ENCODE peak calls at places on chromosomes 11 and 22, in five cellular contexts. P is fibroblast of lung, S is ovary, E is mesendoderm, C is lower lobe of right lung. Q is an unnamed sample. For H3K36me3 and H3K27me3, the result is how much of the 10 kb centered on the place peaks cover.

GRCh38 chr11:38680746-38681145 is 2082.7 kb upstream of the RAG2 start:
- DNase-seq in P (no peak), E (no peak), S (no peak), C (no peak), Q (no peak)

GRCh38 chr11:24622262-24622661 is 125.4 kb downstream of the LUZP2 start:
- DNase-seq in P (no peak), C (no peak), S (no peak), E (peak), Q (no peak)

GRCh38 chr11:93921695-93922468 is 71.5 kb upstream of the VSTM5 start:
- DNase-seq in C (no peak), S (no peak), P (peak), E (peak), Q (peak)

GRCh38 chr11:110174645-110175310 is 81.6 kb downstream of the ZC3H12C start:
- DNase-seq in S (no peak), P (peak), E (no peak), C (no peak), Q (no peak)

GRCh38 chr22:45645526-45646414 is 25.9 kb upstream of the ATXN10 start:
- DNase-seq in E (peak), P (no peak), C (peak), S (peak), Q (peak)

GRCh38 chr22:22884010-22884887 is 3.4 kb upstream of the IGLL5 start:
- DNase-seq in E (peak), P (peak), S (no peak), C (no peak), Q (peak)

GRCh38 chr11:106998126-106998525 is 20.1 kb downstream of the GUCY1A2 start:
- DNase-seq in S (no peak), E (peak), P (peak), C (no peak), Q (no peak)

GRCh38 chr11:79413258-79413657 is 27.6 kb downstream of the TENM4 start:
- DNase-seq in E (peak), S (peak), C (no peak), P (peak), Q (peak)

GRCh38 chr11:128260398-128260797 is 327.0 kb downstream of the ETS1 start:
- DNase-seq in P (no peak), C (no peak), E (no peak), S (no peak), Q (no peak)

GRCh38 chr11:30914143-30914762 is 328.1 kb upstream of the MPPED2 start:
- DNase-seq in C (peak), P (peak), S (peak), E (peak), Q (peak)

GRCh38 chr22:35330258-35330861 is 30.7 kb downstream of the TOM1 start:
- DNase-seq in S (peak), E (no peak), C (peak), P (peak), Q (no peak)

GRCh38 chr11:126140932-126141291 is 70.5 kb downstream of the RPUSD4 start:
- DNase-seq in P (peak), C (no peak), S (peak), E (no peak), Q (no peak)

GRCh38 chr11:75380245-75380644 is 19.1 kb upstream of the RPS3 start:
- DNase-seq in E (no peak), C (no peak), P (no peak), S (no peak), Q (no peak)

GRCh38 chr11:4060182-4060923 is 34.2 kb upstream of the RRM1 start:
- DNase-seq in P (no peak), C (no peak), S (no peak), E (no peak), Q (no peak)

GRCh38 chr11:77821349-77821851 is 456 bp downstream of the AAMDC start:
- DNase-seq in S (peak), C (no peak), E (no peak), P (peak), Q (peak)

GRCh38 chr11:64859542-64860414 is 15.3 kb upstream of the CDC42BPG start:
- DNase-seq in C (no peak), E (no peak), S (no peak), P (no peak), Q (no peak)

GRCh38 chr22:42816339-42816738 is 40.7 kb downstream of the ARFGAP3 start:
- DNase-seq in C (no peak), E (no peak), S (no peak), P (no peak), Q (no peak)

GRCh38 chr11:74681686-74682651 is 49.3 kb downstream of the CHRDL2 start:
- DNase-seq in C (no peak), S (peak), E (no peak), P (no peak), Q (no peak)

GRCh38 chr11:21798216-21798615 is 394.7 kb upstream of the ANO5 start:
- DNase-seq in E (no peak), S (no peak), P (no peak), C (no peak), Q (no peak)

GRCh38 chr11:33802414-33802950 is 28.2 kb upstream of the FBXO3 start:
- DNase-seq in C (no peak), E (peak), P (peak), S (peak), Q (peak)

GRCh38 chr11:9753031-9753430 is 89.2 kb downstream of the SWAP70 start:
- DNase-seq in P (peak), S (no peak), C (no peak), E (no peak), Q (no peak)

GRCh38 chr11:64165482-64165841 is 451 bp downstream of the MACROD1 start:
- DNase-seq in P (no peak), C (no peak), S (peak), E (no peak), Q (peak)

GRCh38 chr11:11476971-11477645 is 124.1 kb upstream of the CSNK2A3 start:
- DNase-seq in S (no peak), P (no peak), E (no peak), C (no peak), Q (no peak)

GRCh38 chr11:44611088-44611487 is 45.6 kb downstream of the CD82 start:
- DNase-seq in C (no peak), S (no peak), P (no peak), E (peak), Q (no peak)

GRCh38 chr11:9855579-9856260 is 191.8 kb downstream of the SWAP70 start:
- DNase-seq in P (peak), C (no peak), E (no peak), S (no peak), Q (no peak)

GRCh38 chr11:103633037-103633788 is 403.2 kb upstream of the DDI1 start:
- DNase-seq in P (peak), S (no peak), C (no peak), E (peak), Q (peak)

GRCh38 chr11:131692961-131693360 is 322.5 kb downstream of the NTM start:
- DNase-seq in E (no peak), C (no peak), S (no peak), P (no peak), Q (no peak)

GRCh38 chr11:16299390-16299789 is 57.0 kb downstream of the SOX6 start:
- DNase-seq in C (no peak), E (no peak), P (no peak), S (no peak), Q (no peak)

GRCh38 chr22:44364750-44365118 is 52.0 kb upstream of the SHISAL1 start:
- DNase-seq in P (no peak), S (peak), C (peak), E (no peak), Q (peak)

GRCh38 chr11:112049777-112050176 is 24.0 kb downstream of the PIH1D2 start:
- DNase-seq in E (no peak), C (no peak), P (no peak), S (no peak), Q (no peak)

GRCh38 chr22:45579306-45579705 is 76.6 kb downstream of the FBLN1 start:
- DNase-seq in P (no peak), C (no peak), E (no peak), S (no peak), Q (peak)

DNA sequence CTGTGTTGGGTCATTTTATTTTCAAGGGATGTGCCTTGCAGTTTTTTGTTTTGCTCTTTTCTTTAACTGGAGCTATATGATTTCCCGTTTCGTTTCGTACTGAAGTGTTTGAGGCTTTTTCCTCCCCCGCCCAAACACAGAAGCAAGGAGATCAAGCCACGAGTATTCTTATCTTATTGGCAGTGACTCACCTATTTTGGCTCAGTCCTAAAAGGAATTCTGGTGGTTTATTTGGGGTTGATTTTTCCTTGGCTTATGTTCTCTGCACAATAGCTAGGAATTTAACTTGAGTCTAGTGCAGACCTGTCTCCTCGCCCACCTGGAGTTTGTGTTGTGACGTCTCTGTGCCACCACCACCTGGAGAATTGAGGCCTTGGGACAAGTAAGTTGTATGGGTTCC is 90.6 kb upstream of the BIRC3 start:
- DNase-seq in E (peak), S (no peak), C (no peak), P (peak), Q (no peak)
- H3K4me3 ChIP-seq in E (no peak), S (no peak), C (no peak), P (peak), Q (no peak)

GRCh38 chr22:31337178-31337577 is 9.0 kb downstream of the PATZ1 start:
- DNase-seq in P (no peak), E (no peak), S (no peak), C (no peak), Q (no peak)
- H3K36me3 ChIP-seq in P (under half), E (under half), S (under half), C (half or more), Q (under half)

GRCh38 chr22:33837806-33838205 is 82.5 kb downstream of the LARGE1 start:
- DNase-seq in S (no peak), E (no peak), C (no peak), P (peak), Q (no peak)
- H3K27me3 ChIP-seq in S (under half), E (under half), C (under half), P (under half), Q (under half)

DNA sequence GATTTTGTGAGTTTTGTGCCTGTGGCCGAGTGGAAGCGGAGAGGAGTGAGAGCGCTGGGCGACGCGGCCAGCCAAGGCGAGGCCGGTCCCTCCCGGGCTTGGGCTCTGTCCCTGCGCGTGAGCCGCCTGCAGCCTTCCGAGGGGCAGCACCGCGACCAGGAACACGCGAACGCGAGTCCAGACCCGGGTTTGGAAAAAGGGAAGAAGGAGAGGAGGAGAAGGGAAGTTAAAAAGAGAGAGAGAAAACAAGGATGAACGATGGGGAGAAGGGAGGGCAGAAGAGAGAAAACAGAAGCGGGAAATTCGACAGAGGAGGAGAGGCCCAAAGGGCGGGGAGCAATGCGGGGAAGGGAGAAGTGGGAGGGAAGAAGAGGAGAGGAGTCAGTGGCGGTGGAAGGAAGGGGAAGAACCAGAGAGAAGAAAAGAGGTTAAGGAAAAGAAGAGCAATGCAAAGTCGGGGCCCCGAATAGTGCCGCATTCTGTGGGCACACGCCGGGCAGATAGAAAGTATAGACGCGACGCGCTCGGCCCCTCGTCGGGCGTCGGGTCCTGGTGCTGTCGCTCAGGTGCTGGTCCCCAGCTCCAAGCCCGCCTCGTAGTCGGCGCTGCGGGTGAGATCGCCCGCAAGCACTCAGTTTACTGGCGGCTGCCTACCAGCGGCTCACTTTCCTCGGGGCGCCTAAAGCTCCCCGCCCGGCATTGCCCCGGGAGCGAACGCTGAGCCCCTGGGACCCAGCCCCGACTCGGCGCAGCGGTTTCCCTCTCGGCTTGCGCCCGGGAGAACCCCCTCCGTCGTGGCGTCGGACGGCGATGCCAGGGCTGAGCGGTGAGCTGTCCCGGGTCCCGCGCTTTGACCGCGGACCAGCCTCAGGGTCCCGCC is 2.8 kb upstream of the BARX2 start:
- DNase-seq in E (peak), C (peak), S (no peak), P (no peak), Q (peak)
- H3K4me3 ChIP-seq in E (no peak), C (peak), S (peak), P (peak), Q (peak)